ENCODE peak calls at places on chromosomes 13 and 19, in eight cellular contexts. One of them, this sample, is unnamed.
A peak's percentile ranks its signal among the peaks of the same experiment; 100 is the strongest.

GRCh38 chr19:5968431-5969373 is 9.2 kb downstream of the RANBP3 start:
- DNase-seq in fibroblast of lung: no peak
- DNase-seq in H9: peak; percentile 75
- DNase-seq in GM23248: no peak
- DNase-seq in IMR-90: no peak
- DNase-seq in mesenchymal stem cell: no peak
- DNase-seq in astrocyte: peak; percentile 25
- DNase-seq in colonic mucosa: no peak
- DNase-seq in this sample: peak; percentile 68

GRCh38 chr19:4710281-4710600 is 13.4 kb downstream of the DPP9 start:
- DNase-seq in fibroblast of lung: no peak
- DNase-seq in H9: no peak
- DNase-seq in GM23248: no peak
- DNase-seq in IMR-90: no peak
- DNase-seq in mesenchymal stem cell: no peak
- DNase-seq in astrocyte: no peak
- DNase-seq in colonic mucosa: no peak
- DNase-seq in this sample: no peak

GRCh38 chr13:108911807-108912206 is 282.4 kb downstream of the MYO16 start:
- DNase-seq in fibroblast of lung: no peak
- DNase-seq in H9: no peak
- DNase-seq in GM23248: no peak
- DNase-seq in IMR-90: no peak
- DNase-seq in mesenchymal stem cell: no peak
- DNase-seq in astrocyte: no peak
- DNase-seq in colonic mucosa: no peak
- DNase-seq in this sample: no peak

GRCh38 chr19:34504809-34505291 is 23.3 kb downstream of the WTIP start:
- DNase-seq in fibroblast of lung: no peak
- DNase-seq in H9: no peak
- DNase-seq in GM23248: no peak
- DNase-seq in IMR-90: no peak
- DNase-seq in mesenchymal stem cell: no peak
- DNase-seq in astrocyte: no peak
- DNase-seq in colonic mucosa: no peak
- DNase-seq in this sample: no peak

GRCh38 chr13:29771247-29771646 is 79.2 kb downstream of the UBL3 start:
- DNase-seq in fibroblast of lung: peak; percentile 56
- DNase-seq in H9: no peak
- DNase-seq in GM23248: peak; percentile 48
- DNase-seq in IMR-90: peak; percentile 49
- DNase-seq in mesenchymal stem cell: peak; percentile 52
- DNase-seq in astrocyte: peak; percentile 14
- DNase-seq in colonic mucosa: no peak
- DNase-seq in this sample: no peak

GRCh38 chr13:42075517-42075916 is 27.1 kb downstream of the DGKH start:
- DNase-seq in fibroblast of lung: no peak
- DNase-seq in H9: no peak
- DNase-seq in GM23248: no peak
- DNase-seq in IMR-90: no peak
- DNase-seq in mesenchymal stem cell: no peak
- DNase-seq in astrocyte: no peak
- DNase-seq in colonic mucosa: no peak
- DNase-seq in this sample: no peak

GRCh38 chr13:25886438-25887214 is 165.2 kb downstream of the SHISA2 start:
- DNase-seq in fibroblast of lung: peak; percentile 95
- DNase-seq in H9: no peak
- DNase-seq in GM23248: peak; percentile 42
- DNase-seq in IMR-90: peak; percentile 44
- DNase-seq in mesenchymal stem cell: peak; percentile 99
- DNase-seq in astrocyte: peak; percentile 90
- DNase-seq in colonic mucosa: no peak
- DNase-seq in this sample: no peak

GRCh38 chr13:113942591-113943103 is 31.2 kb downstream of the C13orf46 start:
- DNase-seq in fibroblast of lung: no peak
- DNase-seq in H9: no peak
- DNase-seq in GM23248: no peak
- DNase-seq in IMR-90: no peak
- DNase-seq in mesenchymal stem cell: no peak
- DNase-seq in astrocyte: no peak
- DNase-seq in colonic mucosa: no peak
- DNase-seq in this sample: peak; percentile 54

GRCh38 chr19:29724102-29724641 is 9.1 kb upstream of the C19orf12 start:
- DNase-seq in fibroblast of lung: peak; percentile 6
- DNase-seq in H9: peak; percentile 61
- DNase-seq in GM23248: peak; percentile 50
- DNase-seq in IMR-90: peak; percentile 5
- DNase-seq in mesenchymal stem cell: peak; percentile 24
- DNase-seq in astrocyte: peak; percentile 5
- DNase-seq in colonic mucosa: no peak
- DNase-seq in this sample: peak; percentile 58

GRCh38 chr19:16589917-16590316 is 17.7 kb upstream of the SLC35E1 start:
- DNase-seq in fibroblast of lung: no peak
- DNase-seq in H9: no peak
- DNase-seq in GM23248: no peak
- DNase-seq in IMR-90: no peak
- DNase-seq in mesenchymal stem cell: no peak
- DNase-seq in astrocyte: no peak
- DNase-seq in colonic mucosa: no peak
- DNase-seq in this sample: no peak

GRCh38 chr13:39452834-39453233 is 150.2 kb downstream of the LHFPL6 start:
- DNase-seq in fibroblast of lung: no peak
- DNase-seq in H9: no peak
- DNase-seq in GM23248: no peak
- DNase-seq in IMR-90: no peak
- DNase-seq in mesenchymal stem cell: no peak
- DNase-seq in astrocyte: no peak
- DNase-seq in colonic mucosa: no peak
- DNase-seq in this sample: no peak

GRCh38 chr19:19067276-19068072 is 3.7 kb downstream of the SLC25A42 start:
- DNase-seq in fibroblast of lung: no peak
- DNase-seq in H9: no peak
- DNase-seq in GM23248: peak; percentile 68
- DNase-seq in IMR-90: no peak
- DNase-seq in mesenchymal stem cell: no peak
- DNase-seq in astrocyte: no peak
- DNase-seq in colonic mucosa: no peak
- DNase-seq in this sample: no peak

GRCh38 chr19:19064811-19065745 is 1.3 kb downstream of the SLC25A42 start:
- DNase-seq in fibroblast of lung: no peak
- DNase-seq in H9: no peak
- DNase-seq in GM23248: peak; percentile 42
- DNase-seq in IMR-90: no peak
- DNase-seq in mesenchymal stem cell: peak; percentile 18
- DNase-seq in astrocyte: no peak
- DNase-seq in colonic mucosa: peak; percentile 47
- DNase-seq in this sample: no peak

GRCh38 chr19:19064098-19064722 is 416 bp downstream of the SLC25A42 start:
- DNase-seq in fibroblast of lung: no peak
- DNase-seq in H9: no peak
- DNase-seq in GM23248: no peak
- DNase-seq in IMR-90: no peak
- DNase-seq in mesenchymal stem cell: no peak
- DNase-seq in astrocyte: no peak
- DNase-seq in colonic mucosa: peak; percentile 37
- DNase-seq in this sample: no peak

GRCh38 chr19:19071897-19072296 is 8.1 kb downstream of the SLC25A42 start:
- DNase-seq in fibroblast of lung: no peak
- DNase-seq in H9: no peak
- DNase-seq in GM23248: no peak
- DNase-seq in IMR-90: no peak
- DNase-seq in mesenchymal stem cell: no peak
- DNase-seq in astrocyte: no peak
- DNase-seq in colonic mucosa: no peak
- DNase-seq in this sample: no peak

GRCh38 chr19:19068659-19069509 is 5.1 kb downstream of the SLC25A42 start:
- DNase-seq in fibroblast of lung: no peak
- DNase-seq in H9: no peak
- DNase-seq in GM23248: no peak
- DNase-seq in IMR-90: no peak
- DNase-seq in mesenchymal stem cell: no peak
- DNase-seq in astrocyte: no peak
- DNase-seq in colonic mucosa: no peak
- DNase-seq in this sample: no peak
- H3K9ac ChIP-seq in fibroblast of lung: no peak overlapping the region
- H3K9ac ChIP-seq in H9: no peak overlapping the region
- H3K9ac ChIP-seq in GM23248: no peak overlapping the region
- H3K9ac ChIP-seq in IMR-90: no peak overlapping the region
- H3K9ac ChIP-seq in mesenchymal stem cell: no peak overlapping the region
- H3K9ac ChIP-seq in astrocyte: no peak overlapping the region
- H3K9ac ChIP-seq in colonic mucosa: no peak overlapping the region
- H3K9ac ChIP-seq in this sample: no peak overlapping the region

GRCh38 chr19:45558399-45558878 is 26.2 kb downstream of the OPA3 start:
- DNase-seq in fibroblast of lung: peak; percentile 50
- DNase-seq in H9: peak; percentile 82
- DNase-seq in GM23248: peak; percentile 64
- DNase-seq in IMR-90: peak; percentile 33
- DNase-seq in mesenchymal stem cell: peak; percentile 54
- DNase-seq in astrocyte: no peak
- DNase-seq in colonic mucosa: peak; percentile 77
- DNase-seq in this sample: no peak
- H3K4me1 ChIP-seq in fibroblast of lung: no peaks in the 10 kb centered on the region
- H3K4me1 ChIP-seq in H9: no peaks in the 10 kb centered on the region
- H3K4me1 ChIP-seq in GM23248: no peaks in the 10 kb centered on the region
- H3K4me1 ChIP-seq in IMR-90: no peaks in the 10 kb centered on the region
- H3K4me1 ChIP-seq in mesenchymal stem cell: peaks cover 8% of the 10 kb centered on the region
- H3K4me1 ChIP-seq in astrocyte: peaks cover 5% of the 10 kb centered on the region
- H3K4me1 ChIP-seq in colonic mucosa: peaks cover 3% of the 10 kb centered on the region
- H3K4me1 ChIP-seq in this sample: no peaks in the 10 kb centered on the region

GRCh38 chr19:13611596-13611995 is 105.3 kb upstream of the CACNA1A start:
- DNase-seq in fibroblast of lung: no peak
- DNase-seq in H9: no peak
- DNase-seq in GM23248: no peak
- DNase-seq in IMR-90: no peak
- DNase-seq in mesenchymal stem cell: no peak
- DNase-seq in astrocyte: no peak
- DNase-seq in colonic mucosa: no peak
- DNase-seq in this sample: no peak
- H3K9ac ChIP-seq in fibroblast of lung: no peak overlapping the region
- H3K9ac ChIP-seq in H9: no peak overlapping the region
- H3K9ac ChIP-seq in GM23248: no peak overlapping the region
- H3K9ac ChIP-seq in IMR-90: no peak overlapping the region
- H3K9ac ChIP-seq in mesenchymal stem cell: no peak overlapping the region
- H3K9ac ChIP-seq in astrocyte: no peak overlapping the region
- H3K9ac ChIP-seq in colonic mucosa: no peak overlapping the region
- H3K9ac ChIP-seq in this sample: no peak overlapping the region

GRCh38 chr19:41735071-41735623 is 20.2 kb upstream of the CEACAM6 start:
- DNase-seq in fibroblast of lung: no peak
- DNase-seq in H9: no peak
- DNase-seq in GM23248: no peak
- DNase-seq in IMR-90: no peak
- DNase-seq in mesenchymal stem cell: no peak
- DNase-seq in astrocyte: no peak
- DNase-seq in colonic mucosa: no peak
- DNase-seq in this sample: no peak

GRCh38 chr19:41734156-41734555 is 21.2 kb upstream of the CEACAM6 start:
- DNase-seq in fibroblast of lung: no peak
- DNase-seq in H9: no peak
- DNase-seq in GM23248: no peak
- DNase-seq in IMR-90: no peak
- DNase-seq in mesenchymal stem cell: no peak
- DNase-seq in astrocyte: no peak
- DNase-seq in colonic mucosa: no peak
- DNase-seq in this sample: no peak

GRCh38 chr19:41739361-41739760 is 16.0 kb upstream of the CEACAM6 start:
- DNase-seq in fibroblast of lung: no peak
- DNase-seq in H9: no peak
- DNase-seq in GM23248: no peak
- DNase-seq in IMR-90: no peak
- DNase-seq in mesenchymal stem cell: no peak
- DNase-seq in astrocyte: no peak
- DNase-seq in colonic mucosa: no peak
- DNase-seq in this sample: no peak

GRCh38 chr19:41734585-41734984 is 20.7 kb upstream of the CEACAM6 start:
- DNase-seq in fibroblast of lung: no peak
- DNase-seq in H9: no peak
- DNase-seq in GM23248: no peak
- DNase-seq in IMR-90: no peak
- DNase-seq in mesenchymal stem cell: no peak
- DNase-seq in astrocyte: no peak
- DNase-seq in colonic mucosa: peak; percentile 90
- DNase-seq in this sample: no peak
- H3K4me1 ChIP-seq in fibroblast of lung: no peaks in the 10 kb centered on the region
- H3K4me1 ChIP-seq in H9: no peaks in the 10 kb centered on the region
- H3K4me1 ChIP-seq in GM23248: no peaks in the 10 kb centered on the region
- H3K4me1 ChIP-seq in IMR-90: no peaks in the 10 kb centered on the region
- H3K4me1 ChIP-seq in mesenchymal stem cell: no peaks in the 10 kb centered on the region
- H3K4me1 ChIP-seq in astrocyte: no peaks in the 10 kb centered on the region
- H3K4me1 ChIP-seq in colonic mucosa: peaks cover 8% of the 10 kb centered on the region
- H3K4me1 ChIP-seq in this sample: no peaks in the 10 kb centered on the region

DNA sequence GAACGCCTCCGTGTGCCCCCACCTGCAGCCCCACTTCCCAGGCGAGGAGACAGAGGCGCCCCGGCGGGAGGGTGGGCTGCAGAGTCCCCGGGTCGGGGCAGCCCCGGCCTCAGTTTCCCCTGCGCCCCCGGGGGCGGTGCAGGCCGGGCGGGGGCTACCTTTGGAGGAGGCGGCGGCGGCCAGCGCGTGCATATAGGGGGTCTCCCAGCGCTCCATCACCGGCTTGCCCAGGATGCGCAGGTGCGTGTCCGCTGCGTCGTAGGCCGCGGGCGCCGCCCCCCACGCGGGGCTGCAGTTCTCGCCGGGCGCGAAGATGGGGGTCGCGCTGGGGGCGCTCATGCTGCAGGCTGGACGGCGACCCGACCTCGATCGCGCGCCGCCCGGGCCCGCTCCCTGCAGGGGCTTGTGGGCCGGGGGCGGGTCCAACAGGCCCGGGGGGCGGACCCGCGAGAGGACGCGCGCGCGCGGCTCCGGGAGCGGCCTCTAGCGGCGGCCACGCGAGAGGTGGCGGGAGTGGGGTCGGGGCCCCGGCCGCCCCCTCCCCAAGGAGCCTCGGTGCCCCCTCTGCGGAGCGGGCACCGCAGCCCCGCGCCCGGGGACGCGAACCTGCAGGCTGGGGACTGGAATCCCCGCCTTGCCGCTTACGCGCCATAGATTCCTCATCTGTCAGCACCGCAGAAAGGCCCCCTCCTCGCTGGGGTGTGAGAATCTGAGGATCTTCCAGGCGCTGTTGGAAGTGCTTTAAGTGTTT is at the start of gene GAMT:
- DNase-seq in fibroblast of lung: no peak
- DNase-seq in H9: no peak
- DNase-seq in GM23248: peak; percentile 72
- DNase-seq in IMR-90: no peak
- DNase-seq in mesenchymal stem cell: peak; percentile 36
- DNase-seq in astrocyte: no peak
- DNase-seq in colonic mucosa: no peak
- DNase-seq in this sample: no peak
- H3K9ac ChIP-seq in fibroblast of lung: peak within 1 kb of the TSS; percentile 49
- H3K9ac ChIP-seq in H9: no peak within 1 kb of the TSS
- H3K9ac ChIP-seq in GM23248: peak within 1 kb of the TSS; percentile 61
- H3K9ac ChIP-seq in IMR-90: peak within 1 kb of the TSS; percentile 60
- H3K9ac ChIP-seq in mesenchymal stem cell: peak within 1 kb of the TSS; percentile 75
- H3K9ac ChIP-seq in astrocyte: peak within 1 kb of the TSS; percentile 60
- H3K9ac ChIP-seq in colonic mucosa: peak within 1 kb of the TSS; percentile 40
- H3K9ac ChIP-seq in this sample: peak within 1 kb of the TSS; percentile 46

This sample was measured in kidney.